ENCODE peak calls at places on chromosomes 4 and X, in eight cellular contexts. One of them, this sample, is unnamed.
A peak's percentile ranks its signal among the peaks of the same experiment; 100 is the strongest.

GRCh38 chr4:11228575-11228974 is 200.1 kb downstream of the HS3ST1 start:
- DNase-seq in upper lobe of right lung: no peak
- DNase-seq in CD4-positive, alpha-beta memory T cell: no peak
- DNase-seq in activated CD4-positive, CD25-positive, alpha-beta regulatory T cell: no peak
- DNase-seq in fibroblast of lung: no peak
- DNase-seq in T-helper 17 cell: no peak
- DNase-seq in cardiac muscle cell: no peak
- DNase-seq in activated CD4-positive, alpha-beta T cell treated with anti-CD3 and anti-CD28 coated beads for 48 hours: no peak
- DNase-seq in this sample: no peak

GRCh38 chr4:93749351-93749761 is 79.2 kb upstream of the ATOH1 start:
- DNase-seq in upper lobe of right lung: no peak
- DNase-seq in CD4-positive, alpha-beta memory T cell: no peak
- DNase-seq in activated CD4-positive, CD25-positive, alpha-beta regulatory T cell: no peak
- DNase-seq in fibroblast of lung: no peak
- DNase-seq in T-helper 17 cell: no peak
- DNase-seq in cardiac muscle cell: no peak
- DNase-seq in activated CD4-positive, alpha-beta T cell treated with anti-CD3 and anti-CD28 coated beads for 48 hours: no peak
- DNase-seq in this sample: peak; percentile 2

GRCh38 chr4:116118216-116118615 is 967.2 kb downstream of the TRAM1L1 start:
- DNase-seq in upper lobe of right lung: no peak
- DNase-seq in CD4-positive, alpha-beta memory T cell: no peak
- DNase-seq in activated CD4-positive, CD25-positive, alpha-beta regulatory T cell: no peak
- DNase-seq in fibroblast of lung: peak; percentile 0
- DNase-seq in T-helper 17 cell: no peak
- DNase-seq in cardiac muscle cell: no peak
- DNase-seq in activated CD4-positive, alpha-beta T cell treated with anti-CD3 and anti-CD28 coated beads for 48 hours: no peak
- DNase-seq in this sample: no peak

GRCh38 chrX:154833746-154834274 is 652 bp downstream of the SMIM9 start:
- DNase-seq in upper lobe of right lung: no peak
- DNase-seq in CD4-positive, alpha-beta memory T cell: no peak
- DNase-seq in activated CD4-positive, CD25-positive, alpha-beta regulatory T cell: no peak
- DNase-seq in fibroblast of lung: no peak
- DNase-seq in T-helper 17 cell: no peak
- DNase-seq in cardiac muscle cell: no peak
- DNase-seq in activated CD4-positive, alpha-beta T cell treated with anti-CD3 and anti-CD28 coated beads for 48 hours: no peak
- DNase-seq in this sample: no peak

GRCh38 chr4:24274401-24275035 is 309.8 kb downstream of the DHX15 start:
- DNase-seq in upper lobe of right lung: no peak
- DNase-seq in CD4-positive, alpha-beta memory T cell: no peak
- DNase-seq in activated CD4-positive, CD25-positive, alpha-beta regulatory T cell: no peak
- DNase-seq in fibroblast of lung: peak; percentile 91
- DNase-seq in T-helper 17 cell: no peak
- DNase-seq in cardiac muscle cell: no peak
- DNase-seq in activated CD4-positive, alpha-beta T cell treated with anti-CD3 and anti-CD28 coated beads for 48 hours: no peak
- DNase-seq in this sample: peak; percentile 54

GRCh38 chr4:117068120-117068519 is 17.3 kb downstream of the TRAM1L1 start:
- DNase-seq in upper lobe of right lung: no peak
- DNase-seq in CD4-positive, alpha-beta memory T cell: no peak
- DNase-seq in activated CD4-positive, CD25-positive, alpha-beta regulatory T cell: no peak
- DNase-seq in fibroblast of lung: no peak
- DNase-seq in T-helper 17 cell: no peak
- DNase-seq in cardiac muscle cell: no peak
- DNase-seq in activated CD4-positive, alpha-beta T cell treated with anti-CD3 and anti-CD28 coated beads for 48 hours: no peak
- DNase-seq in this sample: no peak

GRCh38 chr4:19592391-19592790 is 659.3 kb upstream of the SLIT2 start:
- DNase-seq in upper lobe of right lung: no peak
- DNase-seq in CD4-positive, alpha-beta memory T cell: no peak
- DNase-seq in activated CD4-positive, CD25-positive, alpha-beta regulatory T cell: no peak
- DNase-seq in fibroblast of lung: peak; percentile 13
- DNase-seq in T-helper 17 cell: no peak
- DNase-seq in cardiac muscle cell: no peak
- DNase-seq in activated CD4-positive, alpha-beta T cell treated with anti-CD3 and anti-CD28 coated beads for 48 hours: no peak
- DNase-seq in this sample: peak; percentile 7

GRCh38 chr4:177737387-177737965 is 295.2 kb upstream of the AGA start:
- DNase-seq in upper lobe of right lung: no peak
- DNase-seq in CD4-positive, alpha-beta memory T cell: no peak
- DNase-seq in activated CD4-positive, CD25-positive, alpha-beta regulatory T cell: no peak
- DNase-seq in fibroblast of lung: peak; percentile 25
- DNase-seq in T-helper 17 cell: no peak
- DNase-seq in cardiac muscle cell: no peak
- DNase-seq in activated CD4-positive, alpha-beta T cell treated with anti-CD3 and anti-CD28 coated beads for 48 hours: no peak
- DNase-seq in this sample: peak; percentile 75

GRCh38 chrX:97538745-97539144 is 655.0 kb downstream of the RPA4 start:
- DNase-seq in upper lobe of right lung: no peak
- DNase-seq in CD4-positive, alpha-beta memory T cell: no peak
- DNase-seq in activated CD4-positive, CD25-positive, alpha-beta regulatory T cell: no peak
- DNase-seq in fibroblast of lung: no peak
- DNase-seq in T-helper 17 cell: no peak
- DNase-seq in cardiac muscle cell: no peak
- DNase-seq in activated CD4-positive, alpha-beta T cell treated with anti-CD3 and anti-CD28 coated beads for 48 hours: no peak
- DNase-seq in this sample: no peak

GRCh38 chr4:155592568-155593343 is 73.9 kb upstream of the GUCY1A1 start:
- DNase-seq in upper lobe of right lung: no peak
- DNase-seq in CD4-positive, alpha-beta memory T cell: no peak
- DNase-seq in activated CD4-positive, CD25-positive, alpha-beta regulatory T cell: no peak
- DNase-seq in fibroblast of lung: peak; percentile 70
- DNase-seq in T-helper 17 cell: no peak
- DNase-seq in cardiac muscle cell: no peak
- DNase-seq in activated CD4-positive, alpha-beta T cell treated with anti-CD3 and anti-CD28 coated beads for 48 hours: no peak
- DNase-seq in this sample: no peak

GRCh38 chrX:69069876-69070275 is 95.4 kb downstream of the PJA1 start:
- DNase-seq in upper lobe of right lung: no peak
- DNase-seq in CD4-positive, alpha-beta memory T cell: no peak
- DNase-seq in activated CD4-positive, CD25-positive, alpha-beta regulatory T cell: no peak
- DNase-seq in fibroblast of lung: no peak
- DNase-seq in T-helper 17 cell: no peak
- DNase-seq in cardiac muscle cell: no peak
- DNase-seq in activated CD4-positive, alpha-beta T cell treated with anti-CD3 and anti-CD28 coated beads for 48 hours: no peak
- DNase-seq in this sample: no peak

GRCh38 chr4:159283697-159284492 is 181.0 kb downstream of the RAPGEF2 start:
- DNase-seq in upper lobe of right lung: no peak
- DNase-seq in CD4-positive, alpha-beta memory T cell: no peak
- DNase-seq in activated CD4-positive, CD25-positive, alpha-beta regulatory T cell: no peak
- DNase-seq in fibroblast of lung: peak; percentile 97
- DNase-seq in T-helper 17 cell: no peak
- DNase-seq in cardiac muscle cell: no peak
- DNase-seq in activated CD4-positive, alpha-beta T cell treated with anti-CD3 and anti-CD28 coated beads for 48 hours: no peak
- DNase-seq in this sample: peak; percentile 83

GRCh38 chr4:138163171-138163570 is 79.0 kb downstream of the SLC7A11 start:
- DNase-seq in upper lobe of right lung: no peak
- DNase-seq in CD4-positive, alpha-beta memory T cell: no peak
- DNase-seq in activated CD4-positive, CD25-positive, alpha-beta regulatory T cell: no peak
- DNase-seq in fibroblast of lung: no peak
- DNase-seq in T-helper 17 cell: no peak
- DNase-seq in cardiac muscle cell: no peak
- DNase-seq in activated CD4-positive, alpha-beta T cell treated with anti-CD3 and anti-CD28 coated beads for 48 hours: no peak
- DNase-seq in this sample: no peak

GRCh38 chr4:53541577-53542206 is 49.6 kb downstream of the LNX1 start:
- DNase-seq in upper lobe of right lung: no peak
- DNase-seq in CD4-positive, alpha-beta memory T cell: no peak
- DNase-seq in activated CD4-positive, CD25-positive, alpha-beta regulatory T cell: no peak
- DNase-seq in fibroblast of lung: peak; percentile 96
- DNase-seq in T-helper 17 cell: no peak
- DNase-seq in cardiac muscle cell: no peak
- DNase-seq in activated CD4-positive, alpha-beta T cell treated with anti-CD3 and anti-CD28 coated beads for 48 hours: no peak
- DNase-seq in this sample: peak; percentile 79

GRCh38 chrX:103488332-103488731 is 31.0 kb downstream of the RAB40A start:
- DNase-seq in upper lobe of right lung: no peak
- DNase-seq in CD4-positive, alpha-beta memory T cell: no peak
- DNase-seq in activated CD4-positive, CD25-positive, alpha-beta regulatory T cell: no peak
- DNase-seq in fibroblast of lung: peak; percentile 8
- DNase-seq in T-helper 17 cell: no peak
- DNase-seq in cardiac muscle cell: peak; percentile 11
- DNase-seq in activated CD4-positive, alpha-beta T cell treated with anti-CD3 and anti-CD28 coated beads for 48 hours: no peak
- DNase-seq in this sample: peak; percentile 22

GRCh38 chrX:29143356-29143755 is 556.1 kb downstream of the IL1RAPL1 start:
- DNase-seq in upper lobe of right lung: no peak
- DNase-seq in CD4-positive, alpha-beta memory T cell: no peak
- DNase-seq in activated CD4-positive, CD25-positive, alpha-beta regulatory T cell: no peak
- DNase-seq in fibroblast of lung: peak; percentile 60
- DNase-seq in T-helper 17 cell: no peak
- DNase-seq in cardiac muscle cell: no peak
- DNase-seq in activated CD4-positive, alpha-beta T cell treated with anti-CD3 and anti-CD28 coated beads for 48 hours: no peak
- DNase-seq in this sample: no peak

GRCh38 chr4:102868153-102868781 is 525 bp upstream of the CISD2 start:
- DNase-seq in upper lobe of right lung: peak; percentile 68
- DNase-seq in CD4-positive, alpha-beta memory T cell: no peak
- DNase-seq in activated CD4-positive, CD25-positive, alpha-beta regulatory T cell: no peak
- DNase-seq in fibroblast of lung: no peak
- DNase-seq in T-helper 17 cell: no peak
- DNase-seq in cardiac muscle cell: no peak
- DNase-seq in activated CD4-positive, alpha-beta T cell treated with anti-CD3 and anti-CD28 coated beads for 48 hours: peak; percentile 43
- DNase-seq in this sample: no peak

GRCh38 chrX:53442322-53442631 is 8.1 kb upstream of the HSD17B10 start:
- DNase-seq in upper lobe of right lung: no peak
- DNase-seq in CD4-positive, alpha-beta memory T cell: no peak
- DNase-seq in activated CD4-positive, CD25-positive, alpha-beta regulatory T cell: no peak
- DNase-seq in fibroblast of lung: no peak
- DNase-seq in T-helper 17 cell: no peak
- DNase-seq in cardiac muscle cell: no peak
- DNase-seq in activated CD4-positive, alpha-beta T cell treated with anti-CD3 and anti-CD28 coated beads for 48 hours: no peak
- DNase-seq in this sample: no peak

GRCh38 chrX:15151267-15152196 is 118.4 kb downstream of the ASB9 start:
- DNase-seq in upper lobe of right lung: no peak
- DNase-seq in CD4-positive, alpha-beta memory T cell: no peak
- DNase-seq in activated CD4-positive, CD25-positive, alpha-beta regulatory T cell: peak; percentile 6
- DNase-seq in fibroblast of lung: no peak
- DNase-seq in T-helper 17 cell: no peak
- DNase-seq in cardiac muscle cell: no peak
- DNase-seq in activated CD4-positive, alpha-beta T cell treated with anti-CD3 and anti-CD28 coated beads for 48 hours: peak; percentile 26
- DNase-seq in this sample: peak; percentile 55

GRCh38 chr4:113300384-113301011 is 251.0 kb downstream of the ANK2 start:
- DNase-seq in upper lobe of right lung: no peak
- DNase-seq in CD4-positive, alpha-beta memory T cell: no peak
- DNase-seq in activated CD4-positive, CD25-positive, alpha-beta regulatory T cell: no peak
- DNase-seq in fibroblast of lung: peak; percentile 94
- DNase-seq in T-helper 17 cell: no peak
- DNase-seq in cardiac muscle cell: peak; percentile 5
- DNase-seq in activated CD4-positive, alpha-beta T cell treated with anti-CD3 and anti-CD28 coated beads for 48 hours: peak; percentile 14
- DNase-seq in this sample: peak; percentile 85

GRCh38 chrX:66900886-66901285 is 262.0 kb upstream of the EDA2R start:
- DNase-seq in upper lobe of right lung: no peak
- DNase-seq in CD4-positive, alpha-beta memory T cell: no peak
- DNase-seq in activated CD4-positive, CD25-positive, alpha-beta regulatory T cell: no peak
- DNase-seq in fibroblast of lung: no peak
- DNase-seq in T-helper 17 cell: no peak
- DNase-seq in cardiac muscle cell: no peak
- DNase-seq in activated CD4-positive, alpha-beta T cell treated with anti-CD3 and anti-CD28 coated beads for 48 hours: no peak
- DNase-seq in this sample: no peak

GRCh38 chr4:105944535-105944934 is 49.3 kb downstream of the NPNT start:
- DNase-seq in upper lobe of right lung: no peak
- DNase-seq in CD4-positive, alpha-beta memory T cell: no peak
- DNase-seq in activated CD4-positive, CD25-positive, alpha-beta regulatory T cell: no peak
- DNase-seq in fibroblast of lung: peak; percentile 87
- DNase-seq in T-helper 17 cell: no peak
- DNase-seq in cardiac muscle cell: no peak
- DNase-seq in activated CD4-positive, alpha-beta T cell treated with anti-CD3 and anti-CD28 coated beads for 48 hours: no peak
- DNase-seq in this sample: no peak

GRCh38 chr4:105352826-105353225 is 121.0 kb downstream of the PPA2 start:
- DNase-seq in upper lobe of right lung: no peak
- DNase-seq in CD4-positive, alpha-beta memory T cell: no peak
- DNase-seq in activated CD4-positive, CD25-positive, alpha-beta regulatory T cell: no peak
- DNase-seq in fibroblast of lung: peak; percentile 62
- DNase-seq in T-helper 17 cell: no peak
- DNase-seq in cardiac muscle cell: no peak
- DNase-seq in activated CD4-positive, alpha-beta T cell treated with anti-CD3 and anti-CD28 coated beads for 48 hours: no peak
- DNase-seq in this sample: peak; percentile 47

GRCh38 chr4:53656421-53656981 is 65.2 kb upstream of the LNX1 start:
- DNase-seq in upper lobe of right lung: no peak
- DNase-seq in CD4-positive, alpha-beta memory T cell: no peak
- DNase-seq in activated CD4-positive, CD25-positive, alpha-beta regulatory T cell: no peak
- DNase-seq in fibroblast of lung: no peak
- DNase-seq in T-helper 17 cell: no peak
- DNase-seq in cardiac muscle cell: no peak
- DNase-seq in activated CD4-positive, alpha-beta T cell treated with anti-CD3 and anti-CD28 coated beads for 48 hours: no peak
- DNase-seq in this sample: no peak

GRCh38 chr4:103075894-103076776 is at the start of gene SLC9B2:
- DNase-seq in upper lobe of right lung: peak; percentile 81
- DNase-seq in CD4-positive, alpha-beta memory T cell: peak; percentile 74
- DNase-seq in activated CD4-positive, CD25-positive, alpha-beta regulatory T cell: peak; percentile 46
- DNase-seq in fibroblast of lung: peak; percentile 74
- DNase-seq in T-helper 17 cell: peak; percentile 42
- DNase-seq in cardiac muscle cell: peak; percentile 69
- DNase-seq in activated CD4-positive, alpha-beta T cell treated with anti-CD3 and anti-CD28 coated beads for 48 hours: peak; percentile 72
- DNase-seq in this sample: peak; percentile 71

GRCh38 chr4:153348006-153348405 is 3.5 kb downstream of the MND1 start:
- DNase-seq in upper lobe of right lung: no peak
- DNase-seq in CD4-positive, alpha-beta memory T cell: no peak
- DNase-seq in activated CD4-positive, CD25-positive, alpha-beta regulatory T cell: no peak
- DNase-seq in fibroblast of lung: peak; percentile 74
- DNase-seq in T-helper 17 cell: no peak
- DNase-seq in cardiac muscle cell: no peak
- DNase-seq in activated CD4-positive, alpha-beta T cell treated with anti-CD3 and anti-CD28 coated beads for 48 hours: no peak
- DNase-seq in this sample: peak; percentile 9

GRCh38 chr4:14069871-14070270 is 442.3 kb upstream of the BOD1L1 start:
- DNase-seq in upper lobe of right lung: no peak
- DNase-seq in CD4-positive, alpha-beta memory T cell: no peak
- DNase-seq in activated CD4-positive, CD25-positive, alpha-beta regulatory T cell: no peak
- DNase-seq in fibroblast of lung: no peak
- DNase-seq in T-helper 17 cell: no peak
- DNase-seq in cardiac muscle cell: no peak
- DNase-seq in activated CD4-positive, alpha-beta T cell treated with anti-CD3 and anti-CD28 coated beads for 48 hours: no peak
- DNase-seq in this sample: no peak

GRCh38 chr4:62709618-62710252 is 1509.6 kb downstream of the ADGRL3 start:
- DNase-seq in upper lobe of right lung: no peak
- DNase-seq in CD4-positive, alpha-beta memory T cell: no peak
- DNase-seq in activated CD4-positive, CD25-positive, alpha-beta regulatory T cell: no peak
- DNase-seq in fibroblast of lung: peak; percentile 6
- DNase-seq in T-helper 17 cell: no peak
- DNase-seq in cardiac muscle cell: peak; percentile 66
- DNase-seq in activated CD4-positive, alpha-beta T cell treated with anti-CD3 and anti-CD28 coated beads for 48 hours: no peak
- DNase-seq in this sample: peak; percentile 26

GRCh38 chr4:105979506-105979905 is 84.2 kb downstream of the NPNT start:
- DNase-seq in upper lobe of right lung: no peak
- DNase-seq in CD4-positive, alpha-beta memory T cell: no peak
- DNase-seq in activated CD4-positive, CD25-positive, alpha-beta regulatory T cell: no peak
- DNase-seq in fibroblast of lung: peak; percentile 23
- DNase-seq in T-helper 17 cell: no peak
- DNase-seq in cardiac muscle cell: no peak
- DNase-seq in activated CD4-positive, alpha-beta T cell treated with anti-CD3 and anti-CD28 coated beads for 48 hours: no peak
- DNase-seq in this sample: peak; percentile 85

GRCh38 chr4:42420120-42420519 is 22.8 kb downstream of the SHISA3 start:
- DNase-seq in upper lobe of right lung: no peak
- DNase-seq in CD4-positive, alpha-beta memory T cell: no peak
- DNase-seq in activated CD4-positive, CD25-positive, alpha-beta regulatory T cell: no peak
- DNase-seq in fibroblast of lung: peak; percentile 77
- DNase-seq in T-helper 17 cell: no peak
- DNase-seq in cardiac muscle cell: no peak
- DNase-seq in activated CD4-positive, alpha-beta T cell treated with anti-CD3 and anti-CD28 coated beads for 48 hours: no peak
- DNase-seq in this sample: peak; percentile 65

GRCh38 chr4:7861440-7861881 is 78.2 kb downstream of the AFAP1 start:
- DNase-seq in upper lobe of right lung: no peak
- DNase-seq in CD4-positive, alpha-beta memory T cell: no peak
- DNase-seq in activated CD4-positive, CD25-positive, alpha-beta regulatory T cell: no peak
- DNase-seq in fibroblast of lung: peak; percentile 99
- DNase-seq in T-helper 17 cell: no peak
- DNase-seq in cardiac muscle cell: no peak
- DNase-seq in activated CD4-positive, alpha-beta T cell treated with anti-CD3 and anti-CD28 coated beads for 48 hours: no peak
- DNase-seq in this sample: peak; percentile 78

GRCh38 chr4:177596035-177596434 is 153.8 kb upstream of the AGA start:
- DNase-seq in upper lobe of right lung: no peak
- DNase-seq in CD4-positive, alpha-beta memory T cell: no peak
- DNase-seq in activated CD4-positive, CD25-positive, alpha-beta regulatory T cell: no peak
- DNase-seq in fibroblast of lung: peak; percentile 85
- DNase-seq in T-helper 17 cell: no peak
- DNase-seq in cardiac muscle cell: peak; percentile 5
- DNase-seq in activated CD4-positive, alpha-beta T cell treated with anti-CD3 and anti-CD28 coated beads for 48 hours: peak; percentile 62
- DNase-seq in this sample: peak; percentile 92

GRCh38 chrX:71565634-71566033 is 12.6 kb upstream of the GCNA start:
- DNase-seq in upper lobe of right lung: no peak
- DNase-seq in CD4-positive, alpha-beta memory T cell: no peak
- DNase-seq in activated CD4-positive, CD25-positive, alpha-beta regulatory T cell: no peak
- DNase-seq in fibroblast of lung: no peak
- DNase-seq in T-helper 17 cell: no peak
- DNase-seq in cardiac muscle cell: no peak
- DNase-seq in activated CD4-positive, alpha-beta T cell treated with anti-CD3 and anti-CD28 coated beads for 48 hours: no peak
- DNase-seq in this sample: no peak

GRCh38 chr4:101192244-101192643 is 155.1 kb downstream of the PPP3CA start:
- DNase-seq in upper lobe of right lung: no peak
- DNase-seq in CD4-positive, alpha-beta memory T cell: no peak
- DNase-seq in activated CD4-positive, CD25-positive, alpha-beta regulatory T cell: no peak
- DNase-seq in fibroblast of lung: no peak
- DNase-seq in T-helper 17 cell: no peak
- DNase-seq in cardiac muscle cell: no peak
- DNase-seq in activated CD4-positive, alpha-beta T cell treated with anti-CD3 and anti-CD28 coated beads for 48 hours: no peak
- DNase-seq in this sample: no peak

This sample was measured in kidney tubule cell.